ENCODE peak calls at places on chromosomes 12 and 14, in seven cellular contexts. C, N, U, H, O, A and K are unnamed samples.

GRCh38 chr14:102280376-102280962 is 24.5 kb downstream of the MOK start:
- DNase-seq in N (no peak), U (no peak), H (peak; percentile 99), A (no peak), C (no peak), O (no peak), K (no peak)

GRCh38 chr14:78345346-78345745 is 175.2 kb downstream of the NRXN3 start:
- DNase-seq in N (no peak), O (no peak), H (no peak), C (no peak), U (no peak), A (no peak), K (no peak)

GRCh38 chr12:79908366-79908765 is 26.5 kb downstream of the PPP1R12A start:
- DNase-seq in U (no peak), N (no peak), H (no peak), O (no peak), C (no peak), A (no peak), K (no peak)

GRCh38 chr12:92470608-92471021 is 232.2 kb upstream of the PLEKHG7 start:
- DNase-seq in U (no peak), C (no peak), A (no peak), N (no peak), H (no peak), O (no peak), K (no peak)

GRCh38 chr14:60561845-60562746 is 53.1 kb downstream of the SIX6 start:
- DNase-seq in H (no peak), U (no peak), N (peak; percentile 68), C (no peak), A (no peak), O (no peak), K (no peak)

GRCh38 chr12:123839826-123840225 is 77.7 kb downstream of the DNAH10 start:
- DNase-seq in H (no peak), N (no peak), C (no peak), U (no peak), A (no peak), O (no peak), K (no peak)

GRCh38 chr14:54364555-54365415 is 32.0 kb upstream of the CDKN3 start:
- DNase-seq in H (peak; percentile 59), A (no peak), N (no peak), O (no peak), U (no peak), C (no peak), K (no peak)

GRCh38 chr12:105425263-105426174 is 95.0 kb downstream of the C12orf75 start:
- DNase-seq in A (no peak), C (no peak), U (no peak), N (no peak), H (no peak), O (no peak), K (no peak)

GRCh38 chr14:94120667-94121335 is 8.6 kb downstream of the IFI27L2 start:
- DNase-seq in A (no peak), H (peak; percentile 66), O (no peak), N (no peak), C (no peak), U (no peak), K (no peak)

GRCh38 chr12:122035292-122035691 is 13.6 kb downstream of the BCL7A start:
- DNase-seq in H (no peak), O (no peak), U (no peak), N (no peak), A (no peak), C (no peak), K (no peak)

GRCh38 chr12:5503774-5504173 is 71.9 kb downstream of the NTF3 start:
- DNase-seq in H (no peak), A (no peak), U (no peak), C (no peak), O (no peak), N (no peak), K (no peak)

GRCh38 chr12:272942-273906 is 10.6 kb upstream of the SLC6A13 start:
- DNase-seq in O (no peak), A (no peak), C (no peak), N (no peak), U (no peak), H (no peak), K (no peak)

GRCh38 chr14:79278286-79278797 is 933.0 kb downstream of the DIO2 start:
- DNase-seq in U (no peak), H (no peak), O (no peak), A (no peak), C (no peak), N (peak; percentile 10), K (no peak)

GRCh38 chr12:24212496-24212895 is 263.0 kb upstream of the SOX5 start:
- DNase-seq in C (no peak), H (no peak), O (no peak), N (no peak), U (no peak), A (no peak), K (no peak)

GRCh38 chr14:33359288-33359881 is 420.7 kb downstream of the NPAS3 start:
- DNase-seq in H (no peak), C (no peak), O (no peak), N (no peak), A (no peak), U (no peak), K (no peak)